ENCODE peak calls at places on chromosomes 6 and 20, in seven cellular contexts. E is activated CD4-positive, alpha-beta T cell treated with anti-CD3 and anti-CD28 coated beads, Interleukin-2, amount 10 ng/mL, durations not matched to agents 7 days and 5 days; R is HCT116; M is RPMI7951; K is endothelial cell of umbilical vein; Q is A172; L is amniotic stem cell. A is an unnamed sample.

GRCh38 chr6:159463440-159463839 is 229.6 kb downstream of the SOD2 start:
- DNase-seq in K (no peak), E (no peak), Q (peak; percentile 29), R (peak; percentile 16), L (no peak), M (no peak), A (peak; percentile 2)

GRCh38 chr6:42088101-42088591 is 37.8 kb downstream of the TAF8 start:
- DNase-seq in E (no peak), Q (peak; percentile 86), L (no peak), K (no peak), M (peak; percentile 15), R (no peak), A (peak; percentile 58)

GRCh38 chr6:75353644-75354043 is 69.1 kb upstream of the TMEM30A start:
- DNase-seq in K (no peak), L (no peak), Q (no peak), R (no peak), M (no peak), E (no peak), A (no peak)

GRCh38 chr6:14038636-14039035 is 78.9 kb upstream of the CD83 start:
- DNase-seq in K (no peak), L (no peak), Q (no peak), R (no peak), E (no peak), M (no peak), A (no peak)

GRCh38 chr6:87742106-87742505 is 40.1 kb upstream of the AKIRIN2 start:
- DNase-seq in L (no peak), R (no peak), M (peak; percentile 16), K (no peak), Q (no peak), E (peak; percentile 76), A (no peak)

GRCh38 chr20:63979549-63980316 is at the start of gene SAMD10:
- DNase-seq in M (peak; percentile 49), L (no peak), K (peak; percentile 35), E (peak; percentile 56), Q (no peak), R (no peak), A (peak; percentile 25)

GRCh38 chr6:144008501-144009245 is 614 bp upstream of the PLAGL1 start:
- DNase-seq in K (no peak), M (no peak), Q (no peak), L (no peak), R (no peak), E (no peak), A (no peak)

GRCh38 chr6:38687549-38687948 is 15.4 kb downstream of the GLO1 start:
- DNase-seq in L (no peak), K (no peak), R (no peak), Q (no peak), M (no peak), E (no peak), A (no peak)

GRCh38 chr6:27592481-27593199 is 119.7 kb upstream of the ZNF184 start:
- DNase-seq in E (peak; percentile 24), L (peak; percentile 27), K (peak; percentile 44), M (peak; percentile 69), Q (peak; percentile 87), R (no peak), A (peak; percentile 78)

GRCh38 chr20:13165203-13165602 is 55.9 kb upstream of the ISM1 start:
- DNase-seq in K (no peak), E (no peak), R (no peak), Q (no peak), L (no peak), M (no peak), A (no peak)

GRCh38 chr6:61887425-61887824 is 398.6 kb downstream of the KHDRBS2 start:
- DNase-seq in Q (no peak), E (no peak), L (no peak), M (no peak), K (no peak), R (no peak), A (no peak)

GRCh38 chr6:1494671-1495070 is 105.3 kb downstream of the FOXF2 start:
- DNase-seq in R (no peak), Q (no peak), L (no peak), M (no peak), E (no peak), K (no peak), A (no peak)

GRCh38 chr6:85355816-85356215 is 94.1 kb upstream of the NT5E start:
- DNase-seq in Q (no peak), L (no peak), K (no peak), E (no peak), R (no peak), M (no peak), A (no peak)

GRCh38 chr6:15365273-15365687 is 119.4 kb downstream of the JARID2 start:
- DNase-seq in E (peak; percentile 57), Q (peak; percentile 34), L (no peak), K (peak; percentile 61), R (no peak), M (peak; percentile 95), A (no peak)

GRCh38 chr20:52064936-52065335 is 126.6 kb downstream of the ZFP64 start:
- DNase-seq in K (no peak), Q (no peak), E (no peak), R (no peak), M (no peak), L (no peak), A (no peak)

GRCh38 chr6:169048806-169049205 is 204.8 kb downstream of the THBS2 start:
- DNase-seq in R (no peak), Q (no peak), K (no peak), L (no peak), E (no peak), M (no peak), A (no peak)

GRCh38 chr6:2658788-2659187 is 91.9 kb downstream of the MYLK4 start:
- DNase-seq in L (no peak), Q (peak; percentile 22), M (peak; percentile 63), R (peak; percentile 10), K (no peak), E (no peak), A (no peak)

GRCh38 chr6:906920-907319 is 214.0 kb upstream of the EXOC2 start:
- DNase-seq in L (no peak), K (no peak), M (no peak), R (no peak), Q (peak; percentile 45), E (no peak), A (no peak)